ENCODE peak calls at places on chromosomes 2 and 18, in four cellular contexts. O is fibroblast of lung, N is GM10248, Q is neural progenitor cell. K is an unnamed sample.

GRCh38 chr2:175036582-175037018 is 31.4 kb upstream of the CHN1 start:
- DNase-seq in O (peak), N (peak), Q (peak), K (peak)

GRCh38 chr18:25283769-25284168 is 68.2 kb downstream of the ZNF521 start:
- DNase-seq in O (no peak), N (no peak), Q (no peak), K (no peak)

GRCh38 chr18:13271512-13271911 is 53.0 kb downstream of the LDLRAD4 start:
- DNase-seq in O (no peak), N (no peak), Q (no peak), K (no peak)

GRCh38 chr2:162390801-162391200 is 46.9 kb downstream of the GCA start:
- DNase-seq in O (no peak), N (no peak), Q (no peak), K (no peak)

GRCh38 chr2:108531674-108532055 is 2.6 kb upstream of the LIMS1 start:
- DNase-seq in O (no peak), N (no peak), Q (no peak), K (no peak)

GRCh38 chr2:13662055-13662454 is 945.3 kb downstream of the TRIB2 start:
- DNase-seq in O (peak), N (no peak), Q (no peak), K (no peak)

GRCh38 chr2:172430027-172430426 is 2.6 kb downstream of the ITGA6 start:
- DNase-seq in O (no peak), N (no peak), Q (no peak), K (no peak)

GRCh38 chr2:67215214-67215613 is 181.9 kb upstream of the ETAA1 start:
- DNase-seq in O (peak), N (peak), Q (peak), K (no peak)

GRCh38 chr2:99471635-99472326 is 18.0 kb downstream of the REV1 start:
- DNase-seq in O (no peak), N (no peak), Q (no peak), K (no peak)

DNA sequence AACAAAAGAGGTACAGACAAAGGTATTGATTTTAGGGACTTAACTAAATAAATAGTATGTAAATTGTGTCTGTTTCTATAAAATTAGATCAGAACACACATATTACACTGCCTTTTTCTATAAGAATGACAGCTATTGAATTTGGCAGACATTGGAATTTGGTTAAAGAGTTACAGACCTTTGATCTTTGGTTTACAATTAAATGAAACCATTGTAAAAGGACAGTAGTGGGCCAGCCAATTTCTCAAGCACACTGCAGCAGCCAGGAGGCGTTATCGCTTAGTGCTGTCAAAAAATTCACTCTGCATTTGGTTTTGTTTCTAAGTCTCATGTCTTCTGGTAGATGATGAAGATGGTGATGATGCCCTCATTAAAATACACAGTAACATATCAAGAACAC is 175.9 kb downstream of the NR4A2 start:
- DNase-seq in O (peak), N (no peak), Q (peak), K (no peak)
- TF ChIP-seq CTCF in O (peak), N (peak), Q (peak), K (no peak)

DNA sequence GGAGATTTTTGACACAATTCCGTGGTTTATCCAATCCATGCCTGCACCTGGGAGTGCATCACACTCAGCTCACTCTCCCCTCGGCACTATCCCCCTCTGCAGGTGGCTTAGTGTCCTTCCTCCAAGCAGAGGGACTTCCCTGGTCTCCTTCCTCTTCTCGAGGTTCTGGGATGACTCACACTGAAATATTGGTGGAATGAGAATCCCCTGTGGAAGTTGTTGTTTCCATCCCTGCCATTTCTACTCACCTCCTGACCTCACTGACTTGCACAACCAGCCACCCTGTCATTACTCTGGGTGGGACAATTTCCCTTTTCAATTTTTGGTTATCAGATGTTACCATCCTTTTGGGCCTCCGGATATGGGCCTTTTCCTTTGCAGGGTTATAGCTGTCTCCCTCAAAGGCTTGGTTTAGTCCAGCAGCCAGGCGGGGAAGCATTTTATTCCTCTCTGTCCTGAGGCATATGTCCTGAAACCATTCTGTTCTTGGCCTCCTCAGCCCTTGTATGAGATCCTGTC is 59.9 kb downstream of the PTPRM start:
- DNase-seq in O (peak), N (no peak), Q (no peak), K (no peak)
- TF ChIP-seq CTCF in O (peak), N (no peak), Q (no peak), K (no peak)

GRCh38 chr2:205766765-205767359 is 84.6 kb downstream of the NRP2 start:
- DNase-seq in O (peak), N (peak), Q (peak), K (peak)
- TF ChIP-seq CTCF in O (peak), N (peak), Q (peak), K (peak)

DNA sequence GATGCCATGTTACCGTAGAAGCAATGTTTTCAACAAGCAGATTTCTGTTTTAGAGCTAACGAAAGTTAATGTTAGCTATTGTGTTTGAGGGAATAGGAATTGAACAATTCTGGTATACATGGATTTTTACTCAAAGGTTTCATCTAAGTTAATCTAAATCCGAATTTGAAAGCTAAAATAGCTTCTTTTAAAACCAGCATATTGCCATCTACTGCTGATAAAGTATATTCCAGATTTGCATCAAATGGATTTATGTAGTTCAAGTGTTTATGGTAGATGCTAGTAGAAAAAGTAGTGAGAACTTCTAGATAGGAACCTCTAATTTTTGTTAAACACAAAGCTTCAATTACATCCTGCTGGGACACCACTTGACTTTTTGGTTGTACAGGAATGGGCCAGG is 1569.5 kb upstream of the NXPH2 start:
- DNase-seq in O (peak), N (no peak), Q (no peak), K (no peak)
- TF ChIP-seq CTCF in O (no peak), N (no peak), Q (no peak), K (no peak)

GRCh38 chr2:6982484-6982883 is 65.3 kb downstream of the RNF144A start:
- DNase-seq in O (no peak), N (no peak), Q (no peak), K (no peak)

GRCh38 chr2:6975988-6976387 is 58.8 kb downstream of the RNF144A start:
- DNase-seq in O (no peak), N (no peak), Q (no peak), K (no peak)

GRCh38 chr2:6977786-6978185 is 60.6 kb downstream of the RNF144A start:
- DNase-seq in O (no peak), N (no peak), Q (no peak), K (no peak)

GRCh38 chr2:6977095-6977777 is 60.0 kb downstream of the RNF144A start:
- DNase-seq in O (peak), N (no peak), Q (no peak), K (no peak)

DNA sequence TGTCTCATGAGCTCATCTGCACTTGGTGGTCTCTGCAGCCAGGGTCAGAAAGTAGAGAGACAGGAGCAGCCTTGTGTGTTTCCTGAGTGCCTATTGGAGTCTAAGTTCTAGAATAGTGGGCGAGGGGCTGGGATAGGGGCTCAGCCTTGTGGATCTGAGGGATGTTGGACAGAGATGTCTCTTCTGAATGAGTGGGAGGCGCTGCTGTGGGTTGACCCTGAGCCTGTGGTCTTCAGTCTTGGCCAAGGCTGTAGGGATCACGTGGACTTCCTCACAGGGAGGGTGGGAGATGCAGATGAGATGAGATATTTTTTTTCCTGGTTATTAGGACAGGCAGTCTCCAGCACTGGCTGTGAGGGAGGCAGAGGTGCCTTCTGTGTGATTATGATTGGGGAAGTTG is 61.8 kb downstream of the RNF144A start:
- DNase-seq in O (no peak), N (no peak), Q (no peak), K (no peak)
- TF ChIP-seq CTCF in O (no peak), N (no peak), Q (no peak), K (no peak)

GRCh38 chr2:176817061-176817565 is 395.5 kb upstream of the HNRNPA3 start:
- DNase-seq in O (no peak), N (no peak), Q (peak), K (no peak)

GRCh38 chr2:176826356-176826755 is 386.2 kb upstream of the HNRNPA3 start:
- DNase-seq in O (no peak), N (no peak), Q (no peak), K (no peak)

GRCh38 chr2:176822060-176822459 is 390.5 kb upstream of the HNRNPA3 start:
- DNase-seq in O (no peak), N (no peak), Q (no peak), K (no peak)

GRCh38 chr2:176818653-176819052 is 393.9 kb upstream of the HNRNPA3 start:
- DNase-seq in O (no peak), N (no peak), Q (no peak), K (no peak)

GRCh38 chr2:176821350-176821749 is 391.2 kb upstream of the HNRNPA3 start:
- DNase-seq in O (no peak), N (no peak), Q (no peak), K (no peak)
- TF ChIP-seq CTCF in O (no peak), N (no peak), Q (no peak), K (no peak)